ENCODE peak calls at places on chromosomes 7 and 10, in four cellular contexts. L, N, D and K are unnamed samples.

GRCh38 chr7:93025389-93025788 is 92.4 kb downstream of the SAMD9 start:
- DNase-seq in N (no peak), D (no peak), L (no peak), K (no peak)

GRCh38 chr7:141649865-141650499 is 52.0 kb downstream of the DENND11 start:
- DNase-seq in L (peak), N (peak), D (peak), K (peak)

GRCh38 chr10:70974351-70974901 is 86.1 kb upstream of the PCBD1 start:
- DNase-seq in D (peak), N (peak), L (no peak), K (no peak)

GRCh38 chr10:83012866-83013265 is 1126.4 kb upstream of the GHITM start:
- DNase-seq in N (no peak), D (no peak), L (no peak), K (no peak)

GRCh38 chr7:33143996-33144718 is 14.8 kb downstream of the BBS9 start:
- DNase-seq in N (no peak), L (no peak), D (peak), K (no peak)

GRCh38 chr7:112056409-112056808 is 149.8 kb downstream of the DOCK4 start:
- DNase-seq in L (peak), D (peak), N (no peak), K (no peak)

GRCh38 chr10:25934673-25935139 is 677 bp downstream of the MYO3A start:
- DNase-seq in N (peak), D (no peak), L (no peak), K (no peak)

GRCh38 chr7:131581241-131582157 is 25.1 kb upstream of the PODXL start:
- DNase-seq in L (peak), D (no peak), N (peak), K (no peak)

GRCh38 chr10:86651631-86652331 is 2.6 kb upstream of the OPN4 start:
- DNase-seq in D (no peak), L (no peak), N (peak), K (peak)

GRCh38 chr7:120043250-120043649 is 229.7 kb upstream of the KCND2 start:
- DNase-seq in D (no peak), N (no peak), L (no peak), K (no peak)

GRCh38 chr10:122306744-122307143 is 35.6 kb downstream of the BTBD16 start:
- DNase-seq in D (no peak), L (no peak), N (no peak), K (no peak)

GRCh38 chr7:92306153-92306552 is 60.4 kb downstream of the ANKIB1 start:
- DNase-seq in L (no peak), N (no peak), D (peak), K (no peak)

GRCh38 chr7:37796134-37796775 is 52.1 kb upstream of the NME8 start:
- DNase-seq in N (no peak), L (no peak), D (no peak), K (no peak)

GRCh38 chr7:21393937-21394336 is 33.9 kb upstream of the SP4 start:
- DNase-seq in L (no peak), N (no peak), D (no peak), K (no peak)

GRCh38 chr10:6080417-6080973 is 8.3 kb upstream of the RBM17 start:
- DNase-seq in L (no peak), N (no peak), D (no peak), K (no peak)

GRCh38 chr7:36238138-36238537 is 85.1 kb downstream of the EEPD1 start:
- DNase-seq in D (no peak), L (no peak), N (no peak), K (no peak)

GRCh38 chr10:97861924-97862323 is 12.3 kb downstream of the GOLGA7B start:
- DNase-seq in L (no peak), N (peak), D (no peak), K (no peak)

GRCh38 chr7:125126376-125126775 is 196.8 kb upstream of the POT1 start:
- DNase-seq in N (no peak), L (no peak), D (no peak), K (no peak)

GRCh38 chr10:22365233-22365632 is 19.9 kb downstream of the SPAG6 start:
- DNase-seq in N (no peak), D (no peak), L (no peak), K (no peak)

GRCh38 chr10:95505641-95506040 is 55.5 kb downstream of the SORBS1 start:
- DNase-seq in D (no peak), N (no peak), L (no peak), K (no peak)
- H3K27ac ChIP-seq in D (no peak), N (no peak), L (no peak), K (peak)

GRCh38 chr7:155217629-155218028 is 80.0 kb upstream of the INSIG1 start:
- DNase-seq in L (no peak), D (no peak), N (no peak), K (no peak)
- TF ChIP-seq CTCF in L (no peak), D (no peak), N (no peak), K (no peak)

GRCh38 chr7:150799156-150799555 is 1.0 kb downstream of the TMEM176B start:
- DNase-seq in L (no peak), D (no peak), N (no peak), K (no peak)
- H3K27ac ChIP-seq in L (no peak), D (no peak), N (no peak), K (no peak)

GRCh38 chr7:139183878-139184338 is 47.1 kb upstream of the UBN2 start:
- DNase-seq in D (no peak), N (no peak), L (no peak), K (no peak)

GRCh38 chr7:139192014-139192706 is 38.9 kb upstream of the UBN2 start:
- DNase-seq in L (no peak), N (no peak), D (peak), K (no peak)

GRCh38 chr7:139186146-139186545 is 44.9 kb upstream of the UBN2 start:
- DNase-seq in D (no peak), L (no peak), N (no peak), K (no peak)

DNA sequence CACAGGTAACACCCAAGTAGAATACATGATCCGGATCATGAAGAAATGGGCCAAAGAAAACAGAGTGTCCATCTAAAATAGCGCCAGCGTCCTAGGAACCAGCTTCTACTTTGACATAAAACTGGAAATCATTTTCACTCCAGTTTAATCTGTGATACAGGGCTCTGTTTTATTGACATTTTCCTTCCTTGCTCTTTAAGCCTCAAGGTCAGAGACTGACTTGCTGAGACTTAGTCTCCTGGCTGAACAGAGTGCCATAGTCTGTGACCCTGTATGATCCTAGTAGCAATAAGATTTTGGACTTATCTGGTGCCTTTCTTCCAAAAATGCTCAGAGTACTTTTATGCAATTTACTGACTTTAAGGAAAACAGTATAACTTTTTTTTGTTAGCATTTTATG is 41.7 kb upstream of the UBN2 start:
- DNase-seq in N (no peak), L (no peak), D (no peak), K (no peak)
- TF ChIP-seq CTCF in N (no peak), L (no peak), D (no peak), K (no peak)